ENCODE peak calls at places on chromosomes 12 and 14, in four cellular contexts. J is left lung, O is psoas muscle, A is OCI-LY7. G is an unnamed sample.
A peak's percentile ranks its signal among the peaks of the same experiment; 100 is the strongest.

GRCh38 chr12:52648012-52648550 is 3.9 kb downstream of the KRT2 start:
- DNase-seq in A (no peak), J (no peak), O (no peak), G (no peak)

GRCh38 chr14:76774471-76775158 is 13.3 kb downstream of the VASH1 start:
- DNase-seq in O (no peak), A (no peak), J (no peak), G (no peak)

GRCh38 chr12:99907210-99907609 is 77.5 kb downstream of the ANKS1B start:
- DNase-seq in J (no peak), A (no peak), O (no peak), G (no peak)

GRCh38 chr12:57993030-57993429 is 51.7 kb downstream of the ATP23 start:
- DNase-seq in J (no peak), A (no peak), O (no peak), G (no peak)

GRCh38 chr14:95515080-95515489 is 1.4 kb downstream of the SYNE3 start:
- DNase-seq in O (peak; percentile 75), J (no peak), A (no peak), G (no peak)

GRCh38 chr12:57397441-57397840 is 33.4 kb downstream of the R3HDM2 start:
- DNase-seq in J (no peak), A (no peak), O (no peak), G (no peak)

GRCh38 chr14:83483063-83483462 is 1949.4 kb upstream of the SEL1L start:
- DNase-seq in J (no peak), A (no peak), O (no peak), G (no peak)

GRCh38 chr14:28651148-28651547 is 115.4 kb upstream of the FOXG1 start:
- DNase-seq in J (no peak), O (no peak), A (no peak), G (no peak)

GRCh38 chr14:68785817-68786490 is 6.9 kb downstream of the ZFP36L1 start:
- DNase-seq in J (no peak), O (no peak), A (no peak), G (no peak)

GRCh38 chr12:47388712-47389111 is 309.0 kb upstream of the AMIGO2 start:
- DNase-seq in O (no peak), J (no peak), A (no peak), G (no peak)

GRCh38 chr14:59695198-59695597 is 118.6 kb upstream of the CCDC175 start:
- DNase-seq in O (no peak), J (no peak), A (no peak), G (no peak)

GRCh38 chr12:2395352-2395977 is 342.7 kb downstream of the CACNA1C start:
- DNase-seq in O (peak; percentile 61), A (peak; percentile 56), J (peak; percentile 55), G (peak; percentile 52)

GRCh38 chr12:42590324-42590934 is 883 bp upstream of the PRICKLE1 start:
- DNase-seq in O (peak; percentile 62), J (peak; percentile 34), A (peak; percentile 10), G (peak; percentile 14)

GRCh38 chr14:22491683-22492483 is 97.1 kb downstream of the DAD1 start:
- DNase-seq in J (no peak), A (no peak), O (no peak), G (no peak)

GRCh38 chr12:98645572-98646067 is 530 bp downstream of the APAF1 start:
- DNase-seq in J (no peak), O (no peak), A (peak; percentile 36), G (peak; percentile 32)

GRCh38 chr14:64387232-64387737 is 868 bp upstream of the MTHFD1 start:
- DNase-seq in J (no peak), O (no peak), A (no peak), G (no peak)

GRCh38 chr14:84927096-84927910 is 602.6 kb upstream of the FLRT2 start:
- DNase-seq in A (no peak), J (no peak), O (no peak), G (no peak)

GRCh38 chr12:90593596-90594290 is 361.2 kb downstream of the CCER1 start:
- DNase-seq in J (no peak), A (no peak), O (no peak), G (no peak)

GRCh38 chr14:55077155-55077554 is 25.7 kb downstream of the MAPK1IP1L start:
- DNase-seq in J (no peak), O (no peak), A (no peak), G (no peak)

GRCh38 chr12:2351129-2351528 is 298.3 kb downstream of the CACNA1C start:
- DNase-seq in A (peak; percentile 13), O (no peak), J (no peak), G (no peak)

GRCh38 chr14:59020382-59020781 is 168.1 kb upstream of the DAAM1 start:
- DNase-seq in J (no peak), O (no peak), A (peak; percentile 26), G (no peak)

GRCh38 chr12:21776242-21776641 is 1.7 kb upstream of the KCNJ8 start:
- DNase-seq in A (no peak), O (no peak), J (no peak), G (no peak)

GRCh38 chr14:47235619-47236018 is 439.8 kb downstream of the MDGA2 start:
- DNase-seq in J (no peak), A (no peak), O (no peak), G (no peak)

GRCh38 chr14:68655021-68655811 is 137.7 kb downstream of the ZFP36L1 start:
- DNase-seq in A (no peak), J (no peak), O (no peak), G (no peak)

GRCh38 chr14:99691111-99691885 is 7.2 kb downstream of the CYP46A1 start:
- DNase-seq in A (no peak), J (no peak), O (no peak), G (no peak)

GRCh38 chr12:62210422-62210821 is 49.8 kb upstream of the USP15 start:
- DNase-seq in O (peak; percentile 52), A (peak; percentile 43), J (peak; percentile 45), G (peak; percentile 31)

GRCh38 chr14:90491221-90491867 is 94.5 kb downstream of the CALM1 start:
- DNase-seq in O (peak; percentile 83), A (no peak), J (peak; percentile 66), G (peak; percentile 8)

GRCh38 chr14:64728856-64729255 is 24.6 kb downstream of the PLEKHG3 start:
- DNase-seq in O (no peak), A (no peak), J (no peak), G (no peak)

GRCh38 chr14:62179367-62180018 is 417.3 kb downstream of the SNAPC1 start:
- DNase-seq in O (no peak), J (peak; percentile 35), A (peak; percentile 49), G (peak; percentile 23)

GRCh38 chr14:39957290-39957689 is 525.1 kb upstream of the FBXO33 start:
- DNase-seq in J (no peak), A (no peak), O (no peak), G (no peak)

GRCh38 chr12:47987411-47988072 is 16.7 kb downstream of the COL2A1 start:
- DNase-seq in J (no peak), A (no peak), O (no peak), G (no peak)

DNA sequence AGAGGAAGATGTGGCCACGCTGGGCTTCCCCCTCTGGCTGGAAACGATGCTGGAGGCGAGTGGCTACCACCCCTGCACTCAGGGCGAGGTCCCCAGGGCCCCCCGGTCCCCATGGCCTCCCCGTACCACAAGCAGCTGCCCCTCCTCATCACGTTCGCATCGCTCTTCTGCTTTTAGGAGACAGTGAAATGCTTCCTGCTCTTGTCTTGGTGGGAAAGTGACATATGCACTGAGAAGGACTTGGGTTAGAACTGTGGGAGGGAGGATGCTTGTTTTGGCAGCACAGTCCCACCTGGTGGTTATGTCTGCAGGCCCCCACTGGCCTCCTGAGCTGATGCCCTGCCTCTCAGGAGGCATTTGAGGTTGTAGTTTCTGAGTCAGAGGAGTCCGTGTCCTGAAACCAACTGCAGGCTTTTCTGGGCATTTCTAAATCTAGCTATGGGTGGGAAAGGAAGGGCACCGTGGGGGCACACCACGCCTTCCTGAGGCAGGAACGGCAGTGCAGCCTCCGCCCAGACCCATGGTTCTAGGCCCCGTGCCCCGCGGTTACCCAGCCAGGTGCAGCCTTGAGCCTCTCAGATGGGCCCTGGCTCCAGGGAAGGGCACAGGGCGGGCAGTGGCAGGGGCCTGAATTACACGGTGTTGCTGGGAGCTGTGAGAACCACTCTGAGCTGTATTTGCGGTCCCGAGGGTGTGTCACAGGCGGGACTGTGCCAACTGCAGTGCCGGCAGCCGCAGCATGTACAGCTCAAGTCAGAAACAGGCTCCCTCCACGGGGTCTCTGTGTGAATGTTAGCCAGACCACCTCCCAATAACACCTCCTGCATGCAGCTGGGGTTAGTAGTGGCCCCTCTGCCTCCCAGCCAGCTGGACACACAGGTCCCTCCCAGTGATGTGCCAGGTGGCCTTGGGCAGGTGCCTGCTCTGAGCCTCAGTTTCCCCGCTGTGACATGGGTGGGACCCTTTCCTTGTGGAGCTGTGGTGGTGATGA is 139.5 kb downstream of the ADGRD1 start:
- DNase-seq in J (peak; percentile 30), A (peak; percentile 17), O (peak; percentile 36), G (peak; percentile 85)
- TF ChIP-seq CTCF in J (no peak), A (no peak), O (no peak), G (peak; percentile 39)

DNA sequence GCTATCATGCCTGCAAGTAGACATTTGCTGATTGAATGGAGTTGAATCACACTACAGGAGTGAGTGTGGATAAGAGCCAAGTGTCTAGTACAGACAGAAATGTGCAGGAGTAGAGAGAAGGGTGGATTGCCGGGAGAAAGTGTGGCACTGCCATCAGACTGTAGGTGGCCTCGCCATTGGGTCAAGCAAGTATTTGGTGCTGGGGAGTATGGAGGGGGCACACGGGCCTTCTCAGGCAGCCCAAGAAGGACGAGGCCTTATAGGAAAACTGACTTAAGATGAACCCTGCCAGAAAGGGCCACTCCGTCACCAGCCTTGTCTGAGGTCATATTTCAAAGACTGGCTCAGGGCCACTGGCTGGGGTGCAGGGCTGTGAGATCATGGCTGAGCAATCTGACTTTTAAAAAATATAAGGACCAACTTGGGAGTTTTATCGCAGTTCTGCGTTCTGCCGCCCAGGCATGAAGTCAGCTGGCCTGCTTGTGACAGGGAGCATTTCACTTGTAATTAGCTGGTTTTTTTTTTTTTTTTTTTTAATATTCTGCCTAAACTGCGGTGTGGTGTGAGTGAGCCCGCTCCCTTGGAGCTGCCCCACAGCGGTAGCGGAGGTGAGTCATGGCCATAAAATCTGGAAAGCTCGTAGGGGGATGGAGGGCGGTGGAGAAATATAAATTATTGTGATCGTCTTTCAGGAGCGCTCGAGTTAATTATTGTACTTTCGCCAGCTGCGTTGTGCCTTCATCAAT is 231.7 kb downstream of the C12orf75 start:
- DNase-seq in O (peak; percentile 82), A (no peak), J (peak; percentile 35), G (no peak)
- TF ChIP-seq CTCF in O (no peak), A (no peak), J (no peak), G (no peak)

GRCh38 chr14:80364274-80364673 is 153.0 kb upstream of the DIO2 start:
- DNase-seq in O (no peak), A (peak; percentile 21), J (no peak), G (peak; percentile 5)
- TF ChIP-seq CTCF in O (no peak), A (peak; percentile 74), J (no peak), G (peak; percentile 21)

DNA sequence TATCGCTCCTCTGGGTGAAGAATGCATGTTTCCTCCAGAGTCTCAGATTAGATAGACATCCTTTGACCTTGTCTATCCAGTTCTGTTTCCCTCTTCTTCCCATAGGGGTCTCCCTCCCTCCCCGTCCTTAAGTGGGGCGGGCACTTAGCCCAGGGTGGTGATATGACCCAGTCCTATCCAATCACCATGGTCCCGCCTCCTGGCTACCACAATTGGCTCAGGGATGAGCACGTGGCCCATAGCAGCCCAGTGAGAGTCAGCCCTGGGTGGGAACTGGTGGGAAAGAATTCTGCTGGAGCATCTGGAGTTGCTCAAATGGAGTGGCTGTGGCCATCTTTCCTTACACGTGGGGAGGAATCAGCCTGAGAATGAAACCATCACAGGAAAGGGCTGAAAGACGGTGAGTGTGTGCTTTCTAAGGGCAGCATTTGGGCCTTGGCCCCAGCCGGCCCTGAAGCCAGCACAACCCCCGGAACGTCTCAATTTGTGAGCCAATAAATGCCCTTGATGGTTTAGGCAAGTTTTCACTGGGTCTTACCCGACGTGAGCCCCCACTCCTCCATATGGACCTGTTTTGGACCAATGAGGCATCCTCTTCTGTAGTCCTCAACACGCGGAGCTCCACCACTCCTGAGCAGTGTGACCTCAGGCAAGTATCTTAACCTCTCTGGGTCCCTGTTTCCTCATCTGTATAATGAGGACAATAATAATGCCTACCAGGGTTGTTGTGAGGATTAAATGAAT is 14.3 kb upstream of the MLXIP start:
- DNase-seq in J (peak; percentile 88), O (peak; percentile 95), A (peak; percentile 85), G (peak; percentile 69)
- TF ChIP-seq CTCF in J (peak; percentile 9), O (peak; percentile 40), A (peak; percentile 77), G (no peak)

G was measured in GM13977.